ENCODE peak calls at places on chromosome 13, in four cellular contexts. V is IMR-90, G is H9, K is H1. P is an unnamed sample.

GRCh38 chr13:97496511-97496910 is 62.5 kb downstream of the RAP2A start:
- DNase-seq in V (no peak), G (no peak), K (no peak), P (peak; percentile 61)

GRCh38 chr13:113879506-113880360 is 15.9 kb upstream of the GAS6 start:
- DNase-seq in V (no peak), G (no peak), K (no peak), P (no peak)

GRCh38 chr13:27619711-27620376 is 485 bp downstream of the LNX2 start:
- DNase-seq in V (peak; percentile 21), G (no peak), K (no peak), P (peak; percentile 51)

GRCh38 chr13:46684287-46685001 is 112.5 kb downstream of the ESD start:
- DNase-seq in V (no peak), G (peak; percentile 50), K (no peak), P (peak; percentile 98)

GRCh38 chr13:30156270-30156669 is 151.1 kb downstream of the KATNAL1 start:
- DNase-seq in V (peak; percentile 33), G (no peak), K (no peak), P (no peak)

GRCh38 chr13:103395140-103395539 is 328.9 kb upstream of the SLC10A2 start:
- DNase-seq in V (no peak), G (no peak), K (no peak), P (no peak)

GRCh38 chr13:30920162-30920561 is 12.3 kb upstream of the TEX26 start:
- DNase-seq in V (no peak), G (no peak), K (no peak), P (no peak)

GRCh38 chr13:20192470-20193141 is at the start of gene GJB2:
- DNase-seq in V (no peak), G (no peak), K (peak; percentile 54), P (no peak)

GRCh38 chr13:84481958-84482357 is 599.7 kb upstream of the SLITRK1 start:
- DNase-seq in V (peak; percentile 87), G (no peak), K (no peak), P (no peak)

GRCh38 chr13:104422668-104423067 is 1356.5 kb upstream of the SLC10A2 start:
- DNase-seq in V (no peak), G (no peak), K (no peak), P (no peak)

GRCh38 chr13:51618626-51619025 is 34.4 kb downstream of the WDFY2 start:
- DNase-seq in V (no peak), G (no peak), K (no peak), P (no peak)

GRCh38 chr13:32261567-32261966 is 53.6 kb downstream of the ZAR1L start:
- DNase-seq in V (peak; percentile 92), G (no peak), K (no peak), P (peak; percentile 27)

GRCh38 chr13:78409172-78409571 is 194.2 kb downstream of the POU4F1 start:
- DNase-seq in V (no peak), G (no peak), K (no peak), P (peak; percentile 19)

GRCh38 chr13:51137250-51137649 is 26.2 kb upstream of the C13orf42 start:
- DNase-seq in V (no peak), G (no peak), K (peak; percentile 29), P (no peak)

GRCh38 chr13:45356966-45357689 is 16.1 kb upstream of the TPT1 start:
- DNase-seq in V (no peak), G (no peak), K (no peak), P (no peak)

GRCh38 chr13:89136678-89137077 is 1465.5 kb downstream of the SLITRK5 start:
- DNase-seq in V (no peak), G (no peak), K (no peak), P (no peak)

GRCh38 chr13:111429064-111429558 is 108.7 kb downstream of the TEX29 start:
- DNase-seq in V (peak; percentile 18), G (peak; percentile 82), K (peak; percentile 88), P (peak; percentile 71)

GRCh38 chr13:99086149-99086868 is 108.4 kb upstream of the DOCK9 start:
- DNase-seq in V (peak; percentile 47), G (peak; percentile 43), K (peak; percentile 74), P (peak; percentile 48)

GRCh38 chr13:114339779-114340534 is 25.7 kb downstream of the CHAMP1 start:
- DNase-seq in V (peak; percentile 30), G (no peak), K (no peak), P (no peak)

GRCh38 chr13:65844266-65844841 is 1385.8 kb downstream of the PCDH9 start:
- DNase-seq in V (no peak), G (no peak), K (no peak), P (no peak)

GRCh38 chr13:100461309-100462035 is 127.1 kb downstream of the GGACT start:
- DNase-seq in V (peak; percentile 33), G (no peak), K (no peak), P (peak; percentile 51)

GRCh38 chr13:51283361-51283760 is 56.1 kb upstream of the SERPINE3 start:
- DNase-seq in V (no peak), G (peak; percentile 6), K (peak; percentile 23), P (no peak)

GRCh38 chr13:38730332-38730731 is 43.5 kb downstream of the FREM2 start:
- DNase-seq in V (no peak), G (no peak), K (no peak), P (no peak)

GRCh38 chr13:93055233-93055632 is 171.4 kb upstream of the GPC6 start:
- DNase-seq in V (no peak), G (no peak), K (no peak), P (peak; percentile 67)

GRCh38 chr13:97250560-97250959 is 28.4 kb downstream of the MBNL2 start:
- DNase-seq in V (no peak), G (no peak), K (no peak), P (no peak)

GRCh38 chr13:23741879-23742510 is 147.2 kb downstream of the MIPEP start:
- DNase-seq in V (no peak), G (peak; percentile 66), K (peak; percentile 68), P (peak; percentile 65)

GRCh38 chr13:30985637-30986205 is 53.3 kb downstream of the TEX26 start:
- DNase-seq in V (peak; percentile 79), G (no peak), K (no peak), P (peak; percentile 67)

GRCh38 chr13:39729161-39729560 is 73.7 kb downstream of the COG6 start:
- DNase-seq in V (peak; percentile 15), G (no peak), K (no peak), P (no peak)

GRCh38 chr13:86974251-86974994 is 696.7 kb upstream of the SLITRK5 start:
- DNase-seq in V (no peak), G (peak; percentile 32), K (peak; percentile 49), P (no peak)

GRCh38 chr13:50421457-50422130 is 406.4 kb downstream of the KCNRG start:
- DNase-seq in V (peak; percentile 38), G (no peak), K (no peak), P (no peak)

GRCh38 chr13:97629601-97630272 is 195.8 kb downstream of the RAP2A start:
- DNase-seq in V (no peak), G (no peak), K (no peak), P (no peak)

GRCh38 chr13:106986033-106986484 is 418.1 kb upstream of the ARGLU1 start:
- DNase-seq in V (peak; percentile 34), G (peak; percentile 74), K (no peak), P (peak; percentile 82)

GRCh38 chr13:30053904-30054303 is 203.5 kb upstream of the UBL3 start:
- DNase-seq in V (no peak), G (peak; percentile 82), K (no peak), P (peak; percentile 86)

GRCh38 chr13:51323824-51324511 is 15.5 kb upstream of the SERPINE3 start:
- DNase-seq in V (no peak), G (no peak), K (no peak), P (no peak)

GRCh38 chr13:30739646-30740642 is 4.6 kb downstream of the ALOX5AP start:
- DNase-seq in V (peak; percentile 95), G (no peak), K (no peak), P (peak; percentile 83)

GRCh38 chr13:20828540-20829364 is 55.0 kb upstream of the EEF1AKMT1 start:
- DNase-seq in V (peak; percentile 64), G (no peak), K (no peak), P (peak; percentile 63)

GRCh38 chr13:59120297-59120843 is 1043.4 kb downstream of the DIAPH3 start:
- DNase-seq in V (peak; percentile 60), G (no peak), K (no peak), P (no peak)

GRCh38 chr13:59126474-59126873 is 1037.3 kb downstream of the DIAPH3 start:
- DNase-seq in V (no peak), G (no peak), K (no peak), P (no peak)

GRCh38 chr13:59119475-59119874 is 1044.3 kb downstream of the DIAPH3 start:
- DNase-seq in V (no peak), G (no peak), K (no peak), P (no peak)

DNA sequence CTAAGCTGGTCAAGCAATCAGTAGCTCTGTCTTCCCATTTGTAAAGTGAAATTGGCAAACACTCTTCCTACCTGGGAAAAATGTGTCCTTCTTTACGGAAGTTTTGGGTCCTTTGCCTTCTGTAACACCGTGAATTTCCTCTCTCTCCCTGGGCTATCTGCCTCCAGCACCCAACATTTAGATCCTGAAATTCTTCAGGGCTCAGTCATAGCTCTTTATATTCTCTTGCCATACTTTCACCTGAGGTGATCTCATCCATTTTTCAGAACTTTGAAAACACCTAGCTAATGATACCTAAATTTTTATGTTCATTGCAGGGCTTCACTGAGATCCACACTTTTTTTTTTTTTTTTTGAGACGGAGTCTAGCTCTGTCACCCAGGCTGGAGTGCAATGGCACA is 1042.2 kb downstream of the DIAPH3 start:
- DNase-seq in V (no peak), G (no peak), K (no peak), P (peak; percentile 40)
- H3K4me2 ChIP-seq in V (no peak overlapping the region), G (no peak overlapping the region), K (no peak overlapping the region), P (no peak overlapping the region)

GRCh38 chr13:109357751-109358150 is 428.6 kb downstream of the IRS2 start:
- DNase-seq in V (peak; percentile 74), G (no peak), K (no peak), P (peak; percentile 53)
- H4K5ac ChIP-seq in V (no peak overlapping the region), G (no peak overlapping the region), K (no peak overlapping the region), P (no peak overlapping the region)

GRCh38 chr13:36918246-36919060 is 1.6 kb downstream of the SMAD9 start:
- DNase-seq in V (peak; percentile 36), G (no peak), K (no peak), P (peak; percentile 30)
- H3K9ac ChIP-seq in V (peak overlapping the region; percentile 84), G (no peak overlapping the region), K (no peak overlapping the region), P (peak overlapping the region; percentile 60)

GRCh38 chr13:95146486-95146885 is 154.8 kb downstream of the ABCC4 start:
- DNase-seq in V (no peak), G (no peak), K (no peak), P (no peak)

GRCh38 chr13:95153647-95154405 is 147.4 kb downstream of the ABCC4 start:
- DNase-seq in V (peak; percentile 21), G (no peak), K (no peak), P (no peak)

GRCh38 chr13:95155093-95155492 is 146.2 kb downstream of the ABCC4 start:
- DNase-seq in V (no peak), G (no peak), K (no peak), P (no peak)

GRCh38 chr13:95154441-95154886 is 146.8 kb downstream of the ABCC4 start:
- DNase-seq in V (no peak), G (no peak), K (no peak), P (no peak)

GRCh38 chr13:95150555-95150954 is 150.7 kb downstream of the ABCC4 start:
- DNase-seq in V (no peak), G (no peak), K (no peak), P (no peak)
- H3K4me2 ChIP-seq in V (no peak overlapping the region), G (no peak overlapping the region), K (no peak overlapping the region), P (no peak overlapping the region)

DNA sequence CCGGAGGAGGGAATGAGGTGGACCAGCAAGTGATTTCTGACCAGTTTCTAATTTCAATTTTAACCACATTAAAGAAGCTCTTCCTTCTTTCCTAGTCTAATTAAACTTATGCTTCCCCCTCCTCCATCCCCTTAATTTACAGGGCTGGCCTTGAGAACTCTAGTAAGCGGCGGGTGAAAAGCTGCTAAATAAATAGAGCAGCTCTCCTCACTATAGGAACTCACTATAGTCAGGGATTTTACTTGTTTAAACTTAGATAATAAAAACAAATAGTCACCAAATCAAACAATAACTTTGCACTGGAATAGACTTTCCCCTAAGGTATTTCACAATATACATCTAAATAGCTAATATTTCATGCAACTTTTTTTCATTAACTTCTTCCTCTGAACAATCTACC is 1838.2 kb upstream of the PRR20A start:
- DNase-seq in V (no peak), G (no peak), K (no peak), P (no peak)
- H4K5ac ChIP-seq in V (no peak overlapping the region), G (no peak overlapping the region), K (no peak overlapping the region), P (no peak overlapping the region)

P was measured in mesendoderm.